ENCODE peak calls at places on chromosomes 13 and 19, in eight cellular contexts. O is cardiac fibroblast; S is AG04449; B is glutamatergic neuron; U is CD4-positive, alpha-beta T cell; N is IMR-90; V is BJ; Y is thoracic aorta. E is an unnamed sample.
A peak's percentile ranks its signal among the peaks of the same experiment; 100 is the strongest.

GRCh38 chr19:47749326-47749725 is 4.0 kb downstream of the NOP53 start:
- DNase-seq in O (no peak), S (no peak), B (no peak), U (no peak), N (no peak), V (no peak), Y (no peak), E (no peak)

GRCh38 chr13:114068723-114069322 is 63.6 kb downstream of the RASA3 start:
- DNase-seq in O (peak; percentile 83), S (no peak), B (no peak), U (no peak), N (peak; percentile 77), V (no peak), Y (no peak), E (no peak)

GRCh38 chr19:35295792-35296462 is 4.0 kb downstream of the MAG start:
- DNase-seq in O (no peak), S (no peak), B (no peak), U (peak; percentile 39), N (no peak), V (no peak), Y (no peak), E (no peak)

GRCh38 chr19:47036233-47036651 is 12.2 kb downstream of the TMEM160 start:
- DNase-seq in O (no peak), S (no peak), B (peak; percentile 58), U (no peak), N (no peak), V (no peak), Y (no peak), E (no peak)

GRCh38 chr13:72774019-72774418 is 7.7 kb downstream of the DIS3 start:
- DNase-seq in O (peak; percentile 35), S (no peak), B (no peak), U (no peak), N (no peak), V (no peak), Y (no peak), E (peak; percentile 35)

GRCh38 chr19:7920520-7921301 is 573 bp downstream of the SNAPC2 start:
- DNase-seq in O (peak; percentile 99), S (peak; percentile 74), B (peak; percentile 99), U (peak; percentile 100), N (peak; percentile 94), V (peak; percentile 69), Y (peak; percentile 100), E (peak; percentile 96)

GRCh38 chr19:17041994-17042393 is 15.4 kb upstream of the CPAMD8 start:
- DNase-seq in O (peak; percentile 63), S (no peak), B (no peak), U (no peak), N (peak; percentile 22), V (no peak), Y (no peak), E (no peak)

GRCh38 chr13:37138169-37138568 is 32.7 kb upstream of the CSNK1A1L start:
- DNase-seq in O (peak; percentile 41), S (no peak), B (no peak), U (no peak), N (no peak), V (no peak), Y (no peak), E (no peak)

GRCh38 chr13:80237646-80238045 is 103.3 kb downstream of the SPRY2 start:
- DNase-seq in O (no peak), S (peak; percentile 40), B (no peak), U (no peak), N (peak; percentile 62), V (no peak), Y (no peak), E (no peak)

DNA sequence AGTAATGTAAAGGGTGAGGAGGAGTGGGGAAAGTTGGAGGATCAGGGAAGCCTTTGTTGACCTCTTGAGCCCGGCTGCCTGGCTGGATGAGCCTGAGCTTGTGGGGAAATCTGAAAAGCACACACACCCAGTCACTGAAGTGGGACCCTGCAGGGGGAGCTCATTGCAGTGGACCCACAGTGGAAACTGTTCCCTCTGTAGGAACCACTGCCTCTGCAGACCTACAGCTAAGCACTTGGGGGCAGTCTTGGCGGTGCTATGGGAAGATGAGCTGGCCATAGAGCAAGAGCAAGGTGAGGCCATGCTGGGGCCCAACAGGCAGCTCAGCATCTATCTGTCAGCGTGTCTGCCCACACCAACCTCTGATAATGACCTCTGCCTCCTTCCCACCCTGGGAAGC is 294.8 kb downstream of the TSHZ3 start:
- DNase-seq in O (peak; percentile 74), S (peak; percentile 5), B (peak; percentile 67), U (peak; percentile 9), N (peak; percentile 83), V (no peak), Y (no peak), E (no peak)
- TF ChIP-seq CTCF in O (peak; percentile 71), S (peak; percentile 85), B (peak; percentile 46), U (no peak), N (peak; percentile 95), V (peak; percentile 83), Y (no peak), E (peak; percentile 97)

GRCh38 chr13:55244991-55245644 is 1895.6 kb upstream of the PRR20A start:
- DNase-seq in O (no peak), S (no peak), B (no peak), U (no peak), N (no peak), V (no peak), Y (no peak), E (no peak)
- TF ChIP-seq CTCF in O (no peak), S (no peak), B (peak; percentile 19), U (no peak), N (no peak), V (no peak), Y (no peak), E (peak; percentile 66)

GRCh38 chr19:50252111-50252886 is 48.9 kb downstream of the MYH14 start:
- DNase-seq in O (peak; percentile 13), S (no peak), B (no peak), U (peak; percentile 2), N (no peak), V (no peak), Y (no peak), E (no peak)

GRCh38 chr19:50258918-50259372 is 55.5 kb downstream of the MYH14 start:
- DNase-seq in O (no peak), S (no peak), B (peak; percentile 50), U (no peak), N (no peak), V (no peak), Y (no peak), E (no peak)

GRCh38 chr19:50257141-50257540 is 53.7 kb downstream of the MYH14 start:
- DNase-seq in O (no peak), S (no peak), B (no peak), U (no peak), N (no peak), V (no peak), Y (no peak), E (no peak)

GRCh38 chr19:50252887-50253268 is 49.5 kb downstream of the MYH14 start:
- DNase-seq in O (no peak), S (no peak), B (no peak), U (no peak), N (no peak), V (no peak), Y (no peak), E (no peak)

DNA sequence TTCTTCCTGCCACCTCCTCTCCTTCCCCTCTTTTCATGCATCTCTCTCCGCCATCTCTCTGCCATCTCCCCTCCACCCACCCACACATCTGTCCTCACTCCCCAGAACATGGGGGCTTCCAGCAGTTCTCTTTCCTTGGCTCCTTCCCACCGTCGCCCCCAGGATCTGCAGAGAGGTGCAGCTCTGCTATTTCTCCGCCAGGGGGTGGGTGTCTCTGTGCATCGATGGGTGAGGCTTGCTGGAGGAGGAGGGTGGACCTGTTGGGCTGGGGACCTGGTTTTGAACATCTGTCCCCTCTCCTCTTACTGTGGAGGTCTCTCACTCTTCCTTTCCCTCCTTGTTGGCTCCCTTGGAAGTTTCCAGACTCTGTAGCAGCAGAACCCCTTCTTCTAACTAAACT is 51.7 kb downstream of the MYH14 start:
- DNase-seq in O (no peak), S (no peak), B (no peak), U (no peak), N (no peak), V (no peak), Y (no peak), E (no peak)
- TF ChIP-seq CTCF in O (peak; percentile 32), S (no peak), B (no peak), U (no peak), N (no peak), V (no peak), Y (no peak), E (no peak)

DNA sequence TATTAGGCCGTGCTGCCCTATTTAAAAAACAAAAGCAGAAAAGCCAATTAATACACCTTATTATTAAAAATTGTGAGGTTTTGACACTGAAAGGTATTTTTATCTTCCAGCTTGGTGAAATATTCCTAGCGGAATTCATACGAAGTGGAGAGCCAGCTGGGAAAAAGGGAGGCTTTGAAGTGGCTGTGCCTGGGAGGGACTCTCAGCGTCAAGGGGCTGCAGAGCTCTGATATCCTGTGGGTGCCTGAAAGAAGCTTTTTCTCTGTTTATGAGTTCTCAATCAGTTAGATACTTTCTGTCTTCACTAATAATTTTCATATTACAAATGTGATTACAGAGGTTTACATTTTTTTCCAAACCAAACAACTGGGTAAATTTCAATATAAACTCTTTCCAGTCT is 140.2 kb upstream of the MIR17HG start:
- DNase-seq in O (no peak), S (no peak), B (no peak), U (no peak), N (no peak), V (no peak), Y (no peak), E (no peak)
- TF ChIP-seq CTCF in O (no peak), S (no peak), B (no peak), U (no peak), N (no peak), V (no peak), Y (no peak), E (no peak)

GRCh38 chr13:29597246-29597645 is 1.8 kb upstream of the SLC7A1 start:
- DNase-seq in O (no peak), S (no peak), B (no peak), U (no peak), N (no peak), V (no peak), Y (no peak), E (no peak)

GRCh38 chr13:29594710-29595379 is 643 bp downstream of the SLC7A1 start:
- DNase-seq in O (peak; percentile 66), S (no peak), B (peak; percentile 63), U (peak; percentile 24), N (peak; percentile 59), V (no peak), Y (peak; percentile 35), E (no peak)

GRCh38 chr13:29596064-29596418 is 553 bp upstream of the SLC7A1 start:
- DNase-seq in O (no peak), S (no peak), B (no peak), U (no peak), N (no peak), V (no peak), Y (no peak), E (no peak)

GRCh38 chr13:29594310-29594709 is 1.2 kb downstream of the SLC7A1 start:
- DNase-seq in O (peak; percentile 48), S (peak; percentile 49), B (peak; percentile 37), U (no peak), N (peak; percentile 91), V (peak; percentile 35), Y (no peak), E (no peak)

GRCh38 chr13:29595380-29596063 is at the start of gene SLC7A1:
- DNase-seq in O (peak; percentile 77), S (no peak), B (peak; percentile 85), U (peak; percentile 74), N (peak; percentile 80), V (no peak), Y (peak; percentile 27), E (no peak)
- TF ChIP-seq CTCF in O (no peak), S (no peak), B (no peak), U (no peak), N (peak; percentile 12), V (peak; percentile 11), Y (peak; percentile 19), E (no peak)

GRCh38 chr19:50205681-50206138 is 2.3 kb downstream of the MYH14 start:
- DNase-seq in O (no peak), S (no peak), B (no peak), U (no peak), N (no peak), V (no peak), Y (no peak), E (no peak)
- TF ChIP-seq CTCF in O (no peak), S (no peak), B (no peak), U (no peak), N (no peak), V (no peak), Y (no peak), E (no peak)

E was measured in keratinocyte.